ENCODE peak calls at places on chromosomes 5 and 9, in eight cellular contexts. E is SJSA1, Q is OCI-LY7, D is aorta, L is epithelial cell of prostate, B is sigmoid colon, J is GM23248, A is Peyer's patch. S is an unnamed sample.

GRCh38 chr9:85237478-85237877 is 504.3 kb downstream of the AGTPBP1 start:
- DNase-seq in J (no peak), Q (no peak), B (no peak), E (no peak), A (no peak), L (no peak), D (no peak), S (no peak)

GRCh38 chr9:94649100-94649855 is 10.0 kb upstream of the FBP1 start:
- DNase-seq in A (no peak), L (peak; percentile 29), E (no peak), Q (no peak), B (no peak), D (no peak), J (peak; percentile 89), S (peak; percentile 85)

GRCh38 chr5:103889500-103890209 is 327.1 kb upstream of the NUDT12 start:
- DNase-seq in Q (no peak), B (no peak), D (no peak), L (no peak), J (no peak), E (no peak), A (no peak), S (no peak)

GRCh38 chr9:126956929-126957686 is 42.5 kb downstream of the RALGPS1 start:
- DNase-seq in E (no peak), B (no peak), A (no peak), L (peak; percentile 48), Q (no peak), D (peak; percentile 55), J (peak; percentile 77), S (peak; percentile 92)

GRCh38 chr5:141604318-141604717 is 14.5 kb downstream of the DIAPH1 start:
- DNase-seq in L (peak; percentile 73), D (no peak), B (peak; percentile 83), J (peak; percentile 98), A (no peak), Q (peak; percentile 9), E (peak; percentile 83), S (peak; percentile 97)

GRCh38 chr9:128372188-128372641 is 1.0 kb downstream of the URM1 start:
- DNase-seq in Q (peak; percentile 17), L (no peak), J (peak; percentile 44), A (no peak), E (no peak), B (no peak), D (no peak), S (no peak)

GRCh38 chr5:135213466-135214239 is 179.6 kb upstream of the PITX1 start:
- DNase-seq in Q (no peak), B (peak; percentile 56), J (no peak), A (peak; percentile 28), E (peak; percentile 43), L (no peak), D (no peak), S (no peak)

GRCh38 chr5:158013939-158014338 is 155.0 kb upstream of the CLINT1 start:
- DNase-seq in D (no peak), B (no peak), L (no peak), J (peak; percentile 77), E (no peak), Q (peak; percentile 43), A (no peak), S (no peak)

GRCh38 chr5:126448720-126449119 is 25.5 kb downstream of the GRAMD2B start:
- DNase-seq in B (no peak), D (no peak), L (no peak), E (no peak), A (no peak), J (no peak), Q (no peak), S (no peak)

GRCh38 chr9:121714075-121714705 is 62.8 kb downstream of the DAB2IP start:
- DNase-seq in Q (no peak), A (no peak), B (no peak), J (no peak), L (no peak), E (no peak), D (no peak), S (no peak)

GRCh38 chr5:148829734-148830133 is 3.3 kb downstream of the ADRB2 start:
- DNase-seq in A (no peak), B (no peak), J (no peak), D (no peak), L (no peak), E (no peak), Q (no peak), S (no peak)

GRCh38 chr9:100011062-100011681 is 87.6 kb downstream of the ERP44 start:
- DNase-seq in J (peak; percentile 60), Q (peak; percentile 61), D (no peak), B (no peak), A (no peak), E (no peak), L (no peak), S (peak; percentile 28)

GRCh38 chr9:134617836-134618162 is 23.8 kb upstream of the COL5A1 start:
- DNase-seq in D (peak; percentile 49), Q (no peak), A (no peak), J (no peak), L (no peak), E (no peak), B (no peak), S (no peak)

GRCh38 chr5:125227333-125228075 is 481.1 kb upstream of the ZNF608 start:
- DNase-seq in B (no peak), L (no peak), D (no peak), J (peak; percentile 34), E (no peak), Q (peak; percentile 44), A (no peak), S (no peak)

GRCh38 chr5:4906821-4907220 is 233.3 kb upstream of the ADAMTS16 start:
- DNase-seq in J (no peak), B (peak; percentile 75), A (no peak), E (no peak), Q (no peak), L (no peak), D (no peak), S (no peak)

GRCh38 chr9:106284300-106284699 is 578.7 kb upstream of the ZNF462 start:
- DNase-seq in E (no peak), A (no peak), D (no peak), J (peak; percentile 0), Q (no peak), L (no peak), B (no peak), S (no peak)

GRCh38 chr5:79850316-79850822 is 140.7 kb downstream of the MTX3 start:
- DNase-seq in L (no peak), Q (no peak), E (peak; percentile 18), J (peak; percentile 72), A (no peak), D (no peak), B (peak; percentile 87), S (no peak)
- H3K27ac ChIP-seq in L (no peak overlapping the region), Q (no peak overlapping the region), E (no peak overlapping the region), J (no peak overlapping the region), A (no peak overlapping the region), D (no peak overlapping the region), B (peak overlapping the region; percentile 20), S (no peak overlapping the region)

GRCh38 chr5:79488775-79489174 is 25.2 kb downstream of the HOMER1 start:
- DNase-seq in E (no peak), B (no peak), J (peak; percentile 44), Q (no peak), A (no peak), D (no peak), L (no peak), S (no peak)
- H3K27ac ChIP-seq in E (no peak overlapping the region), B (no peak overlapping the region), J (no peak overlapping the region), Q (no peak overlapping the region), A (no peak overlapping the region), D (no peak overlapping the region), L (no peak overlapping the region), S (no peak overlapping the region)

GRCh38 chr5:115460476-115460875 is 84.1 kb downstream of the FEM1C start:
- DNase-seq in B (no peak), Q (no peak), L (peak; percentile 82), D (no peak), J (peak; percentile 91), E (peak; percentile 61), A (no peak), S (peak; percentile 80)
- H3K27ac ChIP-seq in B (no peak overlapping the region), Q (no peak overlapping the region), L (peak overlapping the region; percentile 92), D (no peak overlapping the region), J (peak overlapping the region; percentile 97), E (peak overlapping the region; percentile 77), A (no peak overlapping the region), S (peak overlapping the region; percentile 95)

GRCh38 chr5:107389130-107389553 is 281.6 kb downstream of the EFNA5 start:
- DNase-seq in A (no peak), L (no peak), D (no peak), B (no peak), E (peak; percentile 63), Q (peak; percentile 96), J (peak; percentile 60), S (no peak)
- H3K27ac ChIP-seq in A (peak overlapping the region; percentile 34), L (peak overlapping the region; percentile 69), D (no peak overlapping the region), B (no peak overlapping the region), E (peak overlapping the region; percentile 99), Q (peak overlapping the region; percentile 97), J (peak overlapping the region; percentile 72), S (no peak overlapping the region)

DNA sequence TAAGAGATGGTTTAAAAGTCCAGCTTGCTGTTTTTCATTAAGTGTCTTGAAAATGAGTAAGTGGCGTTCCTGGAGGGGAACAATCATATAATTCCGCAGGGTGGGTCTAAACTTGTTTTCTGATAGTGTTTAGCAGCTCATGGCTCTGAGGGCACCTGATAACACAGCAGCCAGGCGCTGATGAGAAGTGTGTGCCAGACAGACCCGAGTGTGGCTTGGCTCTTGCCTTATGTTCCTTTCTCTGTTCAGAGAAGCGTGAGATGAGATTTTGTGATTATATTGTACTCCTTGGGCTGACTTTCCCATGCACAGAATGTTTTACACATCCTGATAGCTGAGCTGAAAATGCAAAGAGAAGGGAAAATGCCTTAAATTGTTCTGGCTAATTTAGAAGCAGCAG is 152.5 kb upstream of the OTULINL start:
- DNase-seq in Q (no peak), D (no peak), A (no peak), J (no peak), B (no peak), L (no peak), E (no peak), S (no peak)
- H3K27ac ChIP-seq in Q (no peak overlapping the region), D (no peak overlapping the region), A (no peak overlapping the region), J (peak overlapping the region; percentile 77), B (no peak overlapping the region), L (no peak overlapping the region), E (peak overlapping the region; percentile 68), S (no peak overlapping the region)

GRCh38 chr9:4937436-4937835 is 47.6 kb upstream of the JAK2 start:
- DNase-seq in J (no peak), E (no peak), A (no peak), D (no peak), B (no peak), Q (no peak), L (no peak), S (no peak)

GRCh38 chr9:4934976-4935672 is 49.9 kb upstream of the JAK2 start:
- DNase-seq in Q (no peak), L (no peak), A (no peak), J (peak; percentile 20), B (no peak), D (no peak), E (no peak), S (no peak)

GRCh38 chr9:4936277-4936676 is 48.8 kb upstream of the JAK2 start:
- DNase-seq in J (no peak), L (no peak), Q (no peak), D (no peak), A (no peak), B (no peak), E (no peak), S (no peak)

GRCh38 chr9:4939118-4939561 is 45.9 kb upstream of the JAK2 start:
- DNase-seq in B (no peak), Q (peak; percentile 67), A (no peak), L (no peak), E (no peak), J (no peak), D (no peak), S (no peak)

GRCh38 chr9:4936823-4937222 is 48.2 kb upstream of the JAK2 start:
- DNase-seq in A (no peak), D (no peak), J (no peak), Q (no peak), L (no peak), E (no peak), B (no peak), S (no peak)
- H3K27ac ChIP-seq in A (no peak overlapping the region), D (no peak overlapping the region), J (no peak overlapping the region), Q (no peak overlapping the region), L (no peak overlapping the region), E (no peak overlapping the region), B (no peak overlapping the region), S (no peak overlapping the region)

S was measured in foreskin keratinocyte.